ENCODE peak calls at places on chromosomes 11 and 22, in six cellular contexts. O is ascending aorta, D is aorta, M is mesenchymal stem cell, L is lower lobe of right lung, J is heart left ventricle. U is an unnamed sample. For H3K36me3, the result is how much of the 10 kb centered on the place peaks cover.

GRCh38 chr11:113493205-113493604 is 18.0 kb upstream of the DRD2 start:
- DNase-seq in O (no peak), D (no peak), M (no peak), L (no peak), J (no peak), U (no peak)

GRCh38 chr11:69791266-69791665 is 16.1 kb upstream of the FGF4 start:
- DNase-seq in O (no peak), D (peak), M (peak), L (no peak), J (no peak), U (peak)

GRCh38 chr11:95358516-95359322 is 127.7 kb upstream of the SESN3 start:
- DNase-seq in O (no peak), D (peak), M (no peak), L (no peak), J (no peak), U (no peak)

GRCh38 chr11:15551897-15552851 is 437.5 kb downstream of the INSC start:
- DNase-seq in O (no peak), D (no peak), M (no peak), L (no peak), J (no peak), U (no peak)

GRCh38 chr11:86722041-86722440 is 49.6 kb upstream of the ME3 start:
- DNase-seq in O (no peak), D (no peak), M (peak), L (no peak), J (no peak), U (no peak)

GRCh38 chr11:33860926-33861325 is 30.9 kb downstream of the LMO2 start:
- DNase-seq in O (no peak), D (no peak), M (no peak), L (no peak), J (no peak), U (no peak)

GRCh38 chr11:75273331-75273988 is 32.9 kb downstream of the TPBGL start:
- DNase-seq in O (no peak), D (peak), M (no peak), L (no peak), J (no peak), U (no peak)

GRCh38 chr22:29194269-29194668 is 11.4 kb upstream of the EMID1 start:
- DNase-seq in O (no peak), D (no peak), M (no peak), L (no peak), J (no peak), U (no peak)

GRCh38 chr11:128506999-128507591 is 80.3 kb downstream of the ETS1 start:
- DNase-seq in O (peak), D (peak), M (peak), L (peak), J (peak), U (peak)

GRCh38 chr22:37206841-37207821 is 5.1 kb downstream of the SSTR3 start:
- DNase-seq in O (no peak), D (peak), M (no peak), L (peak), J (no peak), U (peak)

GRCh38 chr11:945986-946385 is 20.3 kb downstream of the AP2A2 start:
- DNase-seq in O (no peak), D (no peak), M (peak), L (no peak), J (no peak), U (no peak)

GRCh38 chr11:1351278-1351937 is 38.3 kb upstream of the BRSK2 start:
- DNase-seq in O (no peak), D (no peak), M (no peak), L (no peak), J (no peak), U (peak)

GRCh38 chr11:27865105-27865504 is 164.8 kb upstream of the BDNF start:
- DNase-seq in O (no peak), D (no peak), M (no peak), L (no peak), J (no peak), U (no peak)

GRCh38 chr11:46112961-46113617 is 8.2 kb downstream of the PHF21A start:
- DNase-seq in O (no peak), D (no peak), M (peak), L (no peak), J (peak), U (no peak)

GRCh38 chr22:20607157-20607907 is 99.9 kb downstream of the MED15 start:
- DNase-seq in O (no peak), D (no peak), M (no peak), L (peak), J (no peak), U (no peak)

GRCh38 chr11:105786766-105787165 is 176.9 kb downstream of the GRIA4 start:
- DNase-seq in O (no peak), D (no peak), M (no peak), L (no peak), J (no peak), U (no peak)

GRCh38 chr11:45104790-45105084 is 41.7 kb upstream of the PRDM11 start:
- DNase-seq in O (no peak), D (no peak), M (no peak), L (no peak), J (no peak), U (no peak)

GRCh38 chr11:57276857-57277505 is 39.9 kb upstream of the APLNR start:
- DNase-seq in O (no peak), D (no peak), M (no peak), L (no peak), J (no peak), U (no peak)

GRCh38 chr11:117186431-117186761 is 7.9 kb downstream of the SIDT2 start:
- DNase-seq in O (no peak), D (no peak), M (no peak), L (peak), J (no peak), U (peak)

GRCh38 chr11:67264886-67265632 is 1.2 kb upstream of the GRK2 start:
- DNase-seq in O (no peak), D (peak), M (no peak), L (no peak), J (no peak), U (peak)

GRCh38 chr11:66600219-66600923 is 7.4 kb downstream of the CCS start:
- DNase-seq in O (no peak), D (no peak), M (no peak), L (no peak), J (no peak), U (no peak)

GRCh38 chr11:15649371-15650104 is 534.8 kb downstream of the INSC start:
- DNase-seq in O (no peak), D (no peak), M (peak), L (no peak), J (no peak), U (no peak)

GRCh38 chr11:130144721-130145327 is 14.8 kb upstream of the ST14 start:
- DNase-seq in O (no peak), D (no peak), M (peak), L (no peak), J (no peak), U (no peak)
- H3K27ac ChIP-seq in O (no peak), D (no peak), M (no peak), L (peak), J (no peak), U (no peak)

GRCh38 chr22:50278956-50279619 is 8.9 kb upstream of the MAPK11 start:
- DNase-seq in O (no peak), D (no peak), M (no peak), L (no peak), J (no peak), U (no peak)

GRCh38 chr22:50276143-50276542 is 6.0 kb upstream of the MAPK11 start:
- DNase-seq in O (no peak), D (peak), M (no peak), L (peak), J (no peak), U (peak)

GRCh38 chr22:50278461-50278860 is 8.3 kb upstream of the MAPK11 start:
- DNase-seq in O (no peak), D (no peak), M (no peak), L (no peak), J (no peak), U (no peak)

GRCh38 chr22:50275181-50276055 is 5.2 kb upstream of the MAPK11 start:
- DNase-seq in O (no peak), D (no peak), M (no peak), L (no peak), J (no peak), U (no peak)

GRCh38 chr22:50277761-50278160 is 7.6 kb upstream of the MAPK11 start:
- DNase-seq in O (no peak), D (no peak), M (no peak), L (no peak), J (no peak), U (no peak)
- H3K36me3 ChIP-seq in O (half or more), D (under half), M (half or more), L (half or more), J (under half), U (under half)

DNA sequence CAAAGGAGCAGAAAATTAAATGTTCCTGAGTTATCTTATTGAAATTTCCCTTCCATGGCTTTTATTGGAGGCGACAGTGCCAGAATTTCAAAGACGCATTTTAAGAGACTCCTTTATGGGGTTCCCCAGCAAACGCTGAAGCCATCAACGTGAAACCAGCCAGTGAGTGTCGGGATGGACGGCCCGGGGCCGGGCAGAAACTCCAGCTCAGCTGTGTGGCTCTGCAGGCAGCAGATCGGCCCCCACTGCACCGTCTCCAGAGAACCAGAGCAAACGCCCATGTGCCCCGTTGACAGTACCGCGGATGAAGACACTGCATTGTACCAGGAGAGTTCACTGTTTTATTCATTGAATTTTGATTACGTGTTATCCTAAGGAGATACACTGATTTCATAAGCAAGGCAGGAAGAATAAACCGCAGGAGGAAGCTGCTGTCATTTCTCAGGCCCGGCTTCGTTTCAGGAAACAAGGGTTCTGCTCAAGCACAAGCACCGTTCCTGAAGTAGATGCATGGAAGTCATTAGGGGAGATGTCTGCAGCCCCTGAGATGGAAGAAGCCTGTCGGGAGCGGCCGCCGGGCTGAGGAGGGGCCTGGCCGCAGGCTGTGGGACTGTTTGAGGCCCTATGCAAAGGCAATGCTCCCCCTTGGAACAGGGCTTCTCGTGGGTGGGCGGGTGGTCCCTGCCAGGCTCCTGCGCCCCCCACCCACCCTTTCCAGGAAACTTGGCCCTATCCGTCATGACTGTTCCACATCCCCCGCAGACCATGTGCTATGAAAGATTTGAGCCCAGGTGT is 639.7 kb downstream of the TBC1D22A start:
- DNase-seq in O (no peak), D (no peak), M (no peak), L (no peak), J (no peak), U (no peak)
- H3K4me3 ChIP-seq in O (no peak), D (no peak), M (no peak), L (no peak), J (no peak), U (no peak)

GRCh38 chr22:40257979-40258378 is 80.3 kb downstream of the TNRC6B start:
- DNase-seq in O (no peak), D (no peak), M (peak), L (no peak), J (no peak), U (no peak)

GRCh38 chr22:40263191-40263590 is 83.1 kb upstream of the ADSL start:
- DNase-seq in O (no peak), D (peak), M (peak), L (no peak), J (peak), U (no peak)

GRCh38 chr22:40265783-40266182 is 80.5 kb upstream of the ADSL start:
- DNase-seq in O (no peak), D (no peak), M (no peak), L (no peak), J (no peak), U (no peak)

GRCh38 chr22:40258463-40259046 is 80.8 kb downstream of the TNRC6B start:
- DNase-seq in O (no peak), D (no peak), M (peak), L (no peak), J (no peak), U (no peak)

DNA sequence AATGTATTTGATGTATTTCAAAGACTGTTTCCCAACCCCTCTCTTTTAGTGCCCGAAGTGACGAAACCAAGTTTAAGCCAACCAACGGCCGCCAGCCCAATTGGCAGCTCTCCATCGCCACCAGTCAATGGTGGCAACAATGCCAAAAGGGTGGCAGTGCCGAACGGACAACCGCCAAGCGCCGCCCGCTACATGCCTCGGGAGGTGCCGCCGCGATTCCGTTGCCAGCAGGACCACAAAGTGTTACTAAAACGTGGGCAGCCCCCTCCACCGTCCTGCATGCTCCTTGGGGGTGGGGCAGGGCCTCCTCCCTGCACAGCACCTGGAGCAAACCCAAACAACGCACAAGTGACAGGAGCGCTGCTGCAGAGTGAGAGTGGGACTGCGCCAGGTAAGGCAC is 84.1 kb downstream of the TNRC6B start:
- DNase-seq in O (no peak), D (no peak), M (no peak), L (no peak), J (no peak), U (no peak)
- H3K27ac ChIP-seq in O (no peak), D (no peak), M (no peak), L (no peak), J (no peak), U (no peak)

GRCh38 chr11:65504671-65505433 is 6.0 kb downstream of the MALAT1 start:
- DNase-seq in O (no peak), D (peak), M (peak), L (no peak), J (no peak), U (no peak)
- H3K36me3 ChIP-seq in O (half or more), D (under half), M (under half), L (half or more), J (under half), U (half or more)

DNA sequence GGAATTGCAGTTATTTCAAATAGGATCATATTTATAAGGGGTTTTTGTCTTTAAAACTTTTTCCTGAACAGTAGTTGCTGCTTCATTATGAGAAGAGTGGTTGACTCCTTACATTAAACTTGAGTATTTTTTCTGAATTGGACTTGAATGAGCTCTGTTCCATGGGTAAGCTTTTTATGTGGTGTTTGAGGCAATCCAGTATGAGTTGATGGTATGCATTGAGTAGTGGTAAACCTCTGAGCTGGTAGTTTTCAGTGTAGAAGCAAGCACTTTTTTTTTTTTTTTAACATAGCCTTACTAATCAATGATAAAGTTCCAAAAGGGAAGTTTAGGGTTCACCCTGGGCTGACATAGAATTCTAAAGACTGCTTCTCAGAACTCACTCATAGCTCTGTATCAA is 3.4 kb downstream of the KMT2A start:
- DNase-seq in O (no peak), D (no peak), M (no peak), L (no peak), J (no peak), U (no peak)
- H3K4me3 ChIP-seq in O (no peak), D (no peak), M (no peak), L (no peak), J (no peak), U (no peak)

GRCh38 chr11:132357811-132358572 is 987.6 kb downstream of the NTM start:
- DNase-seq in O (no peak), D (no peak), M (no peak), L (no peak), J (no peak), U (no peak)

GRCh38 chr11:132365650-132366049 is 995.2 kb downstream of the NTM start:
- DNase-seq in O (no peak), D (no peak), M (no peak), L (no peak), J (no peak), U (no peak)

GRCh38 chr11:132358573-132358953 is 988.1 kb downstream of the NTM start:
- DNase-seq in O (no peak), D (no peak), M (no peak), L (no peak), J (no peak), U (no peak)

DNA sequence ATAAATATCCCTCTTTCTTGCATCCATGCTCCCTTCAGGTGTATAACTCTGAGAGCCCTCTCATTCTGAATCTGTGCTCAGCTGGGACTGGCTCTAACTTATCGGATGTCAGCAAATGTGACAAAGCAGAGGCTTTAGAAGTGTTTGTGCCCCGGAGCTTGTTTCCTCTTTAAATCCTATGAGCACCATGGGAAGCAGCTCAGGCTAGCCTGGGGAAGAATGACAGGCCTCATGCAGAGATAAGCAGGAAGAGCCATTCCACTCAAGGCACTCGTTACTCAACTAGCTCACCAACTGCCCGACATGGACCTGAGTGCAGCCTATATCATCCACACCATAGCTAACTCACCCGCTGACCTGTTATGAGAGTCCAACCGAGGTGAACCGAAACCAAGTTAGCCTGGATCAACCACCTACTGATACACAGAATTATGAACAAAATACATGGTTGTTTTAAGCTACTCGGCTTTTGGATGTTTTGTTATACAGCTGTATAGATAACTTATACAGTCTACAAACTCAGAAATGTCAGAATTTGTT is 990.7 kb downstream of the NTM start:
- DNase-seq in O (no peak), D (no peak), M (no peak), L (no peak), J (no peak), U (no peak)
- H3K27ac ChIP-seq in O (no peak), D (no peak), M (no peak), L (no peak), J (no peak), U (no peak)

U was measured in psoas muscle.